ENCODE peak calls at places on chromosomes 3 and 15, in five cellular contexts. One of them, this sample, is unnamed.

GRCh38 chr3:42035816-42036482 is 55.2 kb upstream of the TRAK1 start:
- DNase-seq in Peyer's patch: no peak
- DNase-seq in Caco-2: no peak
- DNase-seq in HFFc6: no peak
- DNase-seq in AG09319: no peak
- DNase-seq in this sample: no peak

GRCh38 chr3:172373912-172374311 is 74.3 kb downstream of the GHSR start:
- DNase-seq in HFFc6: no peak
- DNase-seq in AG09319: no peak
- DNase-seq in Caco-2: no peak
- DNase-seq in Peyer's patch: no peak
- DNase-seq in this sample: no peak

GRCh38 chr15:72796515-72797337 is 13.2 kb upstream of the ADPGK start:
- DNase-seq in Peyer's patch: peak; percentile 55
- DNase-seq in Caco-2: peak; percentile 63
- DNase-seq in HFFc6: no peak
- DNase-seq in AG09319: peak; percentile 23
- DNase-seq in this sample: peak; percentile 59

GRCh38 chr3:65146149-65146548 is 458.3 kb upstream of the ADAMTS9 start:
- DNase-seq in HFFc6: no peak
- DNase-seq in Caco-2: peak; percentile 69
- DNase-seq in Peyer's patch: no peak
- DNase-seq in AG09319: no peak
- DNase-seq in this sample: no peak

GRCh38 chr15:82648257-82649103 is 1.3 kb upstream of the CPEB1 start:
- DNase-seq in Peyer's patch: no peak
- DNase-seq in Caco-2: no peak
- DNase-seq in AG09319: no peak
- DNase-seq in HFFc6: no peak
- DNase-seq in this sample: no peak

GRCh38 chr15:68463996-68464395 is 32.0 kb upstream of the ITGA11 start:
- DNase-seq in Caco-2: no peak
- DNase-seq in HFFc6: no peak
- DNase-seq in AG09319: no peak
- DNase-seq in Peyer's patch: no peak
- DNase-seq in this sample: no peak

GRCh38 chr3:46102059-46102779 is 74.9 kb upstream of the XCR1 start:
- DNase-seq in HFFc6: no peak
- DNase-seq in Peyer's patch: no peak
- DNase-seq in AG09319: no peak
- DNase-seq in Caco-2: no peak
- DNase-seq in this sample: no peak

GRCh38 chr15:100206643-100207042 is 135.1 kb downstream of the ADAMTS17 start:
- DNase-seq in Caco-2: no peak
- DNase-seq in AG09319: no peak
- DNase-seq in HFFc6: no peak
- DNase-seq in Peyer's patch: no peak
- DNase-seq in this sample: no peak

GRCh38 chr3:61869378-61869777 is 308.0 kb downstream of the PTPRG start:
- DNase-seq in Caco-2: no peak
- DNase-seq in Peyer's patch: no peak
- DNase-seq in HFFc6: no peak
- DNase-seq in AG09319: no peak
- DNase-seq in this sample: no peak

GRCh38 chr3:117404756-117405155 is 695.2 kb downstream of the TUSC7 start:
- DNase-seq in Caco-2: no peak
- DNase-seq in Peyer's patch: no peak
- DNase-seq in HFFc6: no peak
- DNase-seq in AG09319: no peak
- DNase-seq in this sample: no peak

GRCh38 chr15:70406624-70407390 is 309.1 kb upstream of the TLE3 start:
- DNase-seq in Caco-2: no peak
- DNase-seq in Peyer's patch: peak; percentile 6
- DNase-seq in HFFc6: no peak
- DNase-seq in AG09319: no peak
- DNase-seq in this sample: no peak

GRCh38 chr3:178112134-178112533 is 424.1 kb upstream of the KCNMB2 start:
- DNase-seq in Caco-2: peak; percentile 5
- DNase-seq in AG09319: no peak
- DNase-seq in HFFc6: no peak
- DNase-seq in Peyer's patch: no peak
- DNase-seq in this sample: no peak

GRCh38 chr15:57703387-57703786 is 3.1 kb upstream of the POLR2M start:
- DNase-seq in HFFc6: peak; percentile 28
- DNase-seq in Caco-2: no peak
- DNase-seq in Peyer's patch: no peak
- DNase-seq in AG09319: no peak
- DNase-seq in this sample: no peak

GRCh38 chr15:82165948-82166376 is 96.6 kb downstream of the EFL1 start:
- DNase-seq in AG09319: no peak
- DNase-seq in Peyer's patch: no peak
- DNase-seq in Caco-2: no peak
- DNase-seq in HFFc6: no peak
- DNase-seq in this sample: no peak

GRCh38 chr3:130850044-130850797 is 43.7 kb upstream of the ATP2C1 start:
- DNase-seq in HFFc6: no peak
- DNase-seq in Caco-2: no peak
- DNase-seq in Peyer's patch: no peak
- DNase-seq in AG09319: peak; percentile 12
- DNase-seq in this sample: no peak

GRCh38 chr15:76341366-76342045 is 4.9 kb downstream of the ISL2 start:
- DNase-seq in AG09319: no peak
- DNase-seq in Peyer's patch: no peak
- DNase-seq in HFFc6: no peak
- DNase-seq in Caco-2: no peak
- DNase-seq in this sample: no peak

GRCh38 chr15:94004697-94005096 is 226.7 kb upstream of the MCTP2 start:
- DNase-seq in Peyer's patch: peak; percentile 55
- DNase-seq in AG09319: no peak
- DNase-seq in HFFc6: no peak
- DNase-seq in Caco-2: peak; percentile 23
- DNase-seq in this sample: no peak

GRCh38 chr3:158434412-158435038 is 136.5 kb upstream of the MLF1 start:
- DNase-seq in Peyer's patch: peak; percentile 70
- DNase-seq in Caco-2: peak; percentile 69
- DNase-seq in AG09319: peak; percentile 34
- DNase-seq in HFFc6: peak; percentile 65
- DNase-seq in this sample: no peak

GRCh38 chr15:101723874-101724674 is at the start of gene TARS3:
- DNase-seq in Peyer's patch: peak; percentile 99
- DNase-seq in AG09319: peak; percentile 66
- DNase-seq in Caco-2: peak; percentile 91
- DNase-seq in HFFc6: peak; percentile 79
- DNase-seq in this sample: peak; percentile 85

GRCh38 chr3:60798456-60798855 is 452.8 kb downstream of the FHIT start:
- DNase-seq in Peyer's patch: no peak
- DNase-seq in HFFc6: no peak
- DNase-seq in Caco-2: no peak
- DNase-seq in AG09319: no peak
- DNase-seq in this sample: no peak

GRCh38 chr3:60803156-60803555 is 448.1 kb downstream of the FHIT start:
- DNase-seq in AG09319: no peak
- DNase-seq in Caco-2: no peak
- DNase-seq in Peyer's patch: no peak
- DNase-seq in HFFc6: no peak
- DNase-seq in this sample: no peak

GRCh38 chr3:60803812-60804211 is 447.4 kb downstream of the FHIT start:
- DNase-seq in HFFc6: no peak
- DNase-seq in AG09319: no peak
- DNase-seq in Peyer's patch: no peak
- DNase-seq in Caco-2: no peak
- DNase-seq in this sample: no peak
- TF ChIP-seq CTCF in HFFc6: no peak
- TF ChIP-seq CTCF in AG09319: no peak
- TF ChIP-seq CTCF in Peyer's patch: no peak
- TF ChIP-seq CTCF in Caco-2: no peak
- TF ChIP-seq CTCF in this sample: no peak

GRCh38 chr3:126703512-126704493 is at the start of gene CHCHD6:
- DNase-seq in Caco-2: peak; percentile 99
- DNase-seq in HFFc6: peak; percentile 94
- DNase-seq in AG09319: peak; percentile 88
- DNase-seq in Peyer's patch: peak; percentile 98
- DNase-seq in this sample: peak; percentile 91
- TF ChIP-seq CTCF in Caco-2: peak; percentile 50
- TF ChIP-seq CTCF in HFFc6: peak; percentile 56
- TF ChIP-seq CTCF in AG09319: peak; percentile 0
- TF ChIP-seq CTCF in Peyer's patch: peak; percentile 24
- TF ChIP-seq CTCF in this sample: no peak

GRCh38 chr3:110968076-110968475 is 103.5 kb upstream of the NECTIN3 start:
- DNase-seq in HFFc6: no peak
- DNase-seq in Peyer's patch: no peak
- DNase-seq in Caco-2: no peak
- DNase-seq in AG09319: no peak
- DNase-seq in this sample: no peak
- TF ChIP-seq CTCF in HFFc6: no peak
- TF ChIP-seq CTCF in Peyer's patch: no peak
- TF ChIP-seq CTCF in Caco-2: no peak
- TF ChIP-seq CTCF in AG09319: no peak
- TF ChIP-seq CTCF in this sample: no peak

GRCh38 chr15:96353931-96354730 is 23.6 kb downstream of the NR2F2 start:
- DNase-seq in Caco-2: no peak
- DNase-seq in AG09319: no peak
- DNase-seq in HFFc6: no peak
- DNase-seq in Peyer's patch: no peak
- DNase-seq in this sample: no peak
- TF ChIP-seq CTCF in Caco-2: no peak
- TF ChIP-seq CTCF in AG09319: peak; percentile 75
- TF ChIP-seq CTCF in HFFc6: peak; percentile 41
- TF ChIP-seq CTCF in Peyer's patch: peak; percentile 13
- TF ChIP-seq CTCF in this sample: no peak

DNA sequence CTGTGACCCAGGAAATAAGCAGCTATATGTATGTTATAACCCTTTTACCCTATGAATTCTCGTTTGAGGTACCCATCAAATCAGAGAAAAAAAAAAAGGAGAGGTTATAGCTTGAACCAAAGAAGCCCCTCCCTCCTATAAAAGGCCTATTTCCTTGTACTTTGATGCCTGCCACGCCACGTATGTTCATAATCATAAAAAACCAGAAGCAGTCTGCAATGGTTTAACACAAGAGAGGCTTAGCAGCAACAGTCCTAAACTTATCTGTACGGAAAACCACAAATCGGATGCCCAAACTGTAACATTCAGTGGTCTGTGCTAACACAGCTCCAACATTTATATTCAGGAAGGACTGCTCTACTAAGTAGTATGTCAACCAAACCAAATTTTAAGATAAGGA is 21.2 kb downstream of the CCR8 start:
- DNase-seq in HFFc6: no peak
- DNase-seq in Peyer's patch: no peak
- DNase-seq in Caco-2: no peak
- DNase-seq in AG09319: no peak
- DNase-seq in this sample: no peak
- TF ChIP-seq CTCF in HFFc6: no peak
- TF ChIP-seq CTCF in Peyer's patch: no peak
- TF ChIP-seq CTCF in Caco-2: no peak
- TF ChIP-seq CTCF in AG09319: no peak
- TF ChIP-seq CTCF in this sample: no peak

GRCh38 chr15:51971353-51972133 is at the start of gene LEO1:
- DNase-seq in AG09319: peak; percentile 96
- DNase-seq in HFFc6: peak; percentile 98
- DNase-seq in Caco-2: peak; percentile 92
- DNase-seq in Peyer's patch: peak; percentile 97
- DNase-seq in this sample: peak; percentile 80
- TF ChIP-seq CTCF in AG09319: peak; percentile 55
- TF ChIP-seq CTCF in HFFc6: peak; percentile 67
- TF ChIP-seq CTCF in Caco-2: no peak
- TF ChIP-seq CTCF in Peyer's patch: peak; percentile 53
- TF ChIP-seq CTCF in this sample: no peak

DNA sequence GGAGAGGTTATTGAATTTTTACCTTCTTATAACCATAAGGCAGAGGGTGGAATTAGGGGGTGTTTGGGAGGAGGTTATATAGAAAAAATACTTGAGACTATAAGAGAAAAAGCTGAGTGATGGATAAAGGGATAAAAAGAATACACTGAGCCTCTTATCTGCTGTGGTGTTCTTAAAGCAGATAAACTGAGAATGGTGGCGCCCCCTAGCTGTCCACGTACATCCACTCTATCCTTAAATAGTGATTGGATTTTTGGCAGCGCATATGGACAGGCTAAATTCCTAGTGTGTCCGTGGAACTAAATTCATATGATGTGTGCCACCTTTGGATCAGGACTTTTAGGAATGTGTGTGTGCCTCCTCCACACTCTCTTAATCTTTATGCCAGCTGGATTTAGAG is 121.1 kb downstream of the OXSM start:
- DNase-seq in HFFc6: no peak
- DNase-seq in Caco-2: peak; percentile 7
- DNase-seq in Peyer's patch: peak; percentile 52
- DNase-seq in AG09319: no peak
- DNase-seq in this sample: no peak
- TF ChIP-seq CTCF in HFFc6: peak; percentile 45
- TF ChIP-seq CTCF in Caco-2: peak; percentile 35
- TF ChIP-seq CTCF in Peyer's patch: peak; percentile 26
- TF ChIP-seq CTCF in AG09319: no peak
- TF ChIP-seq CTCF in this sample: peak; percentile 12

This sample was measured in natural killer cell.